ENCODE peak calls at places on chromosomes 7 and 10, in five cellular contexts. V is mucosa of gallbladder, Y is type B pancreatic cell, M is NCI-H1092, O is iris pigment epithelial cell. K is an unnamed sample.

GRCh38 chr10:22927661-22928403 is at the start of gene ARMC3:
- DNase-seq in V (peak; percentile 62), Y (peak; percentile 85), M (peak; percentile 51), O (peak; percentile 35), K (peak; percentile 91)

GRCh38 chr10:61761825-61762217 is 99.1 kb downstream of the CABCOCO1 start:
- DNase-seq in V (no peak), Y (no peak), M (no peak), O (no peak), K (no peak)

GRCh38 chr7:7707756-7708310 is 10.6 kb downstream of the RPA3 start:
- DNase-seq in V (no peak), Y (no peak), M (no peak), O (peak; percentile 72), K (peak; percentile 13)

GRCh38 chr10:132861884-132862461 is 76.0 kb upstream of the NKX6-2 start:
- DNase-seq in V (no peak), Y (no peak), M (no peak), O (no peak), K (no peak)

GRCh38 chr7:41925946-41926345 is 223.1 kb upstream of the INHBA start:
- DNase-seq in V (no peak), Y (no peak), M (no peak), O (no peak), K (no peak)

GRCh38 chr7:14836571-14837189 is 65.9 kb downstream of the DGKB start:
- DNase-seq in V (no peak), Y (no peak), M (peak; percentile 75), O (peak; percentile 73), K (peak; percentile 62)

GRCh38 chr10:72075184-72076115 is 12.9 kb downstream of the SPOCK2 start:
- DNase-seq in V (no peak), Y (no peak), M (no peak), O (no peak), K (no peak)

GRCh38 chr10:25083546-25084111 is 67.2 kb downstream of the THNSL1 start:
- DNase-seq in V (no peak), Y (no peak), M (no peak), O (no peak), K (no peak)

GRCh38 chr7:49255061-49255460 is 330.7 kb downstream of the CDC14C start:
- DNase-seq in V (no peak), Y (no peak), M (no peak), O (no peak), K (no peak)

GRCh38 chr7:151018421-151019129 is 5.7 kb downstream of the ATG9B start:
- DNase-seq in V (peak; percentile 38), Y (no peak), M (peak; percentile 64), O (peak; percentile 23), K (peak; percentile 58)

GRCh38 chr10:124217906-124218769 is 124.7 kb upstream of the CHST15 start:
- DNase-seq in V (no peak), Y (no peak), M (no peak), O (no peak), K (peak; percentile 79)

GRCh38 chr7:142463401-142463850 is 205.6 kb upstream of the PRSS58 start:
- DNase-seq in V (no peak), Y (no peak), M (no peak), O (no peak), K (no peak)

GRCh38 chr10:22580711-22581110 is 133.7 kb downstream of the PIP4K2A start:
- DNase-seq in V (no peak), Y (no peak), M (no peak), O (no peak), K (no peak)

GRCh38 chr7:135714534-135715009 is 13.4 kb downstream of the SLC13A4 start:
- DNase-seq in V (no peak), Y (no peak), M (no peak), O (peak; percentile 51), K (peak; percentile 72)

GRCh38 chr7:43879477-43879876 is 10.2 kb upstream of the MRPS24 start:
- DNase-seq in V (no peak), Y (no peak), M (no peak), O (peak; percentile 89), K (no peak)

GRCh38 chr10:101601541-101601940 is 13.4 kb downstream of the DPCD start:
- DNase-seq in V (no peak), Y (no peak), M (peak; percentile 42), O (no peak), K (no peak)

GRCh38 chr7:149827089-149827981 is 10.8 kb upstream of the ZNF862 start:
- DNase-seq in V (no peak), Y (no peak), M (no peak), O (no peak), K (peak; percentile 6)

GRCh38 chr10:113025487-113025886 is 75.4 kb downstream of the TCF7L2 start:
- DNase-seq in V (no peak), Y (no peak), M (no peak), O (no peak), K (no peak)

GRCh38 chr7:134789967-134790685 is 10.7 kb downstream of the CALD1 start:
- DNase-seq in V (peak; percentile 48), Y (no peak), M (no peak), O (peak; percentile 71), K (no peak)

GRCh38 chr10:75049316-75050285 is 61.9 kb upstream of the SAMD8 start:
- DNase-seq in V (no peak), Y (no peak), M (no peak), O (no peak), K (no peak)

GRCh38 chr7:156160811-156161210 is 348.5 kb upstream of the SHH start:
- DNase-seq in V (no peak), Y (no peak), M (no peak), O (no peak), K (peak; percentile 85)

GRCh38 chr10:67017218-67017617 is 91.4 kb downstream of the LRRTM3 start:
- DNase-seq in V (no peak), Y (no peak), M (no peak), O (peak; percentile 17), K (no peak)

GRCh38 chr7:116236020-116236630 is 25.8 kb downstream of the TES start:
- DNase-seq in V (peak; percentile 56), Y (no peak), M (peak; percentile 58), O (peak; percentile 59), K (peak; percentile 22)

GRCh38 chr10:118259288-118259906 is 82.7 kb downstream of the FAM204A start:
- DNase-seq in V (no peak), Y (no peak), M (peak; percentile 17), O (peak; percentile 27), K (peak; percentile 67)

GRCh38 chr10:6022693-6023092 is 39.5 kb downstream of the IL2RA start:
- DNase-seq in V (peak; percentile 9), Y (no peak), M (no peak), O (peak; percentile 29), K (no peak)

GRCh38 chr10:133297504-133297903 is 11.2 kb downstream of the TUBGCP2 start:
- DNase-seq in V (no peak), Y (no peak), M (no peak), O (no peak), K (no peak)

GRCh38 chr10:124717911-124718734 is 26.1 kb downstream of the FAM53B start:
- DNase-seq in V (no peak), Y (no peak), M (no peak), O (no peak), K (no peak)

GRCh38 chr7:101935521-101936141 is 118.2 kb downstream of the CUX1 start:
- DNase-seq in V (peak; percentile 90), Y (no peak), M (no peak), O (no peak), K (no peak)

GRCh38 chr10:51301644-51302043 is 227.4 kb downstream of the PRKG1 start:
- DNase-seq in V (no peak), Y (no peak), M (no peak), O (no peak), K (no peak)

GRCh38 chr10:120948889-120949382 is 97.8 kb downstream of the WDR11 start:
- DNase-seq in V (peak; percentile 57), Y (peak; percentile 90), M (no peak), O (peak; percentile 64), K (peak; percentile 91)

GRCh38 chr7:22584179-22584578 is 84.2 kb upstream of the STEAP1B start:
- DNase-seq in V (no peak), Y (no peak), M (no peak), O (no peak), K (no peak)

GRCh38 chr7:147062897-147063296 is 946.3 kb downstream of the CNTNAP2 start:
- DNase-seq in V (no peak), Y (no peak), M (no peak), O (no peak), K (no peak)

GRCh38 chr7:36372156-36372555 is 17.5 kb upstream of the ANLN start:
- DNase-seq in V (no peak), Y (no peak), M (no peak), O (no peak), K (no peak)

GRCh38 chr10:98609265-98609664 is 162.5 kb upstream of the HPS1 start:
- DNase-seq in V (no peak), Y (no peak), M (no peak), O (no peak), K (no peak)

GRCh38 chr10:88852327-88852726 is 683 bp upstream of the ANKRD22 start:
- DNase-seq in V (no peak), Y (no peak), M (no peak), O (no peak), K (no peak)

GRCh38 chr7:9863542-9863941 is 1110.1 kb upstream of the PHF14 start:
- DNase-seq in V (no peak), Y (no peak), M (no peak), O (no peak), K (no peak)

K was measured in iPS-NIHi11.